ENCODE peak calls at places on chromosomes 12 and 14, in nine cellular contexts. X is cardiac muscle cell; Z is CD4-positive, alpha-beta T cell; O is endodermal cell; D is fibroblast of lung; L is mammary epithelial cell; V is uterus; M is left ventricle myocardium inferior; G is Peyer's patch. P is an unnamed sample. For H3K27me3, the result is how much of the 10 kb centered on the place peaks cover.

GRCh38 chr12:111976291-111976690 is 36.7 kb downstream of the TMEM116 start:
- DNase-seq in G (no peak), O (no peak), Z (no peak), X (no peak), L (peak), M (no peak), V (no peak), D (no peak), P (no peak)

GRCh38 chr12:97342130-97342529 is 120.5 kb upstream of the RMST start:
- DNase-seq in Z (no peak), D (no peak), M (no peak), V (no peak), O (no peak), X (no peak), G (no peak), L (no peak), P (no peak)

GRCh38 chr14:98957211-98958047 is 314.6 kb downstream of the BCL11B start:
- DNase-seq in L (peak), V (peak), X (peak), G (no peak), M (peak), Z (no peak), O (peak), D (peak), P (peak)

GRCh38 chr12:57833672-57834071 is 12.9 kb downstream of the CTDSP2 start:
- DNase-seq in M (no peak), O (no peak), X (no peak), L (no peak), D (no peak), Z (no peak), V (no peak), G (no peak), P (no peak)

GRCh38 chr12:19994970-19995369 is 373.4 kb upstream of the PDE3A start:
- DNase-seq in M (no peak), G (no peak), L (no peak), D (peak), Z (no peak), X (peak), V (no peak), O (no peak), P (no peak)

GRCh38 chr14:80304125-80304766 is 92.9 kb upstream of the DIO2 start:
- DNase-seq in O (no peak), X (peak), V (peak), L (peak), G (no peak), D (no peak), M (no peak), Z (no peak), P (no peak)

GRCh38 chr12:108643941-108644742 is 10.4 kb upstream of the SELPLG start:
- DNase-seq in O (peak), M (no peak), G (no peak), X (no peak), Z (no peak), V (peak), L (no peak), D (peak), P (peak)

GRCh38 chr14:61564623-61565091 is 130.7 kb upstream of the HIF1A start:
- DNase-seq in M (no peak), Z (no peak), G (no peak), D (peak), X (peak), L (peak), V (no peak), O (no peak), P (peak)

GRCh38 chr14:47300801-47301200 is 374.6 kb downstream of the MDGA2 start:
- DNase-seq in G (no peak), L (no peak), D (no peak), O (no peak), X (no peak), M (no peak), Z (no peak), V (no peak), P (no peak)

GRCh38 chr12:82708507-82708906 is 21.8 kb downstream of the TMTC2 start:
- DNase-seq in X (peak), Z (no peak), M (peak), G (no peak), D (peak), L (no peak), O (peak), V (peak), P (peak)

GRCh38 chr14:78700236-78700635 is 530.1 kb downstream of the NRXN3 start:
- DNase-seq in G (no peak), L (no peak), O (no peak), D (no peak), M (no peak), Z (no peak), X (no peak), V (no peak), P (no peak)

GRCh38 chr12:109053382-109054123 is 1.2 kb downstream of the USP30 start:
- DNase-seq in D (peak), X (peak), L (peak), O (no peak), M (no peak), V (no peak), G (no peak), Z (peak), P (peak)

GRCh38 chr12:101053203-101053602 is 156.8 kb downstream of the SLC5A8 start:
- DNase-seq in L (no peak), D (no peak), M (no peak), V (no peak), Z (no peak), G (no peak), O (no peak), X (no peak), P (no peak)

GRCh38 chr12:131102991-131103609 is 149.4 kb downstream of the ADGRD1 start:
- DNase-seq in X (no peak), L (no peak), M (no peak), O (peak), D (no peak), Z (no peak), G (peak), V (peak), P (peak)

GRCh38 chr12:3202734-3203446 is 125.7 kb downstream of the TSPAN9 start:
- DNase-seq in G (peak), V (peak), M (no peak), Z (peak), D (peak), L (peak), X (peak), O (peak), P (peak)

GRCh38 chr14:58465425-58465824 is 37.9 kb downstream of the KIAA0586 start:
- DNase-seq in G (no peak), M (no peak), Z (no peak), D (peak), L (peak), V (no peak), X (peak), O (no peak), P (no peak)

DNA sequence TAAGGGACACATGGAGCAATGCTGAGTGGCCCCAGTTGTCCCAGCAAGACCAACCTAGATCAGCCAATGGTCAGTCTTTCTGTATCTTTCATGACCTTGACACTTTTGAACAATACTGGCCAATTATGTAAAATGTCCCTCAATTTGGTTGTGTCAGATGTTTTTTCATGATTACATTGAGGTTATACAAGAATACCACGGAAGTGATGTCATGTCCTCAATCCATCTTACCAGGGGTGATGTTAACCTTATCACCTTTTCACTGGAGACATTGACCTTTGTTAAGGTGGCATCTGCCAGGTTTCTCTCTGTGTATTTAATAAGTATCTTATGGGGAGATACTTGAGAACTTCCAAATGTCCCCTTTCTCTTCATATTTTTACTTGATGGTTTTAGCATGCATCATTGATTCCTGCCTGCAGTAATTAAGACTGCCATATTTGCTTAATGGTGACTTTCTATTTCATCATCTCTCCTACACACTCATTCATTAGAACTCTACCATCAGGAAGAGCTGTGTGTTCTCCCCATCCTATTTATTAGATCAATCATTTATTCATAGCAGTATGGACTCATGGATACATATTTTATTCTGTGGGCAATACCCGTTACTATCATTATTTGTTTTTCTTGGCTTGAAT is 64.7 kb upstream of the RFLNA start:
- DNase-seq in D (no peak), Z (no peak), G (no peak), X (no peak), O (no peak), V (no peak), L (no peak), M (no peak), P (no peak)
- H3K27me3 ChIP-seq in D (under half), Z (under half), G (under half), X (under half), O (under half), V (under half), L (under half), M (under half), P (under half)

GRCh38 chr14:104820669-104821228 is 19.8 kb downstream of the ZBTB42 start:
- DNase-seq in D (peak), X (peak), O (peak), M (no peak), V (peak), G (peak), Z (no peak), L (peak), P (peak)

GRCh38 chr14:104818714-104819161 is 17.8 kb downstream of the ZBTB42 start:
- DNase-seq in L (no peak), D (no peak), G (no peak), O (peak), Z (no peak), X (no peak), M (no peak), V (peak), P (no peak)

GRCh38 chr14:104817930-104818713 is 17.2 kb downstream of the ZBTB42 start:
- DNase-seq in G (no peak), Z (no peak), O (peak), V (peak), M (no peak), D (no peak), X (no peak), L (no peak), P (peak)

GRCh38 chr14:104821229-104821945 is 20.5 kb downstream of the ZBTB42 start:
- DNase-seq in X (no peak), V (peak), Z (no peak), L (no peak), D (peak), M (no peak), O (no peak), G (no peak), P (peak)

DNA sequence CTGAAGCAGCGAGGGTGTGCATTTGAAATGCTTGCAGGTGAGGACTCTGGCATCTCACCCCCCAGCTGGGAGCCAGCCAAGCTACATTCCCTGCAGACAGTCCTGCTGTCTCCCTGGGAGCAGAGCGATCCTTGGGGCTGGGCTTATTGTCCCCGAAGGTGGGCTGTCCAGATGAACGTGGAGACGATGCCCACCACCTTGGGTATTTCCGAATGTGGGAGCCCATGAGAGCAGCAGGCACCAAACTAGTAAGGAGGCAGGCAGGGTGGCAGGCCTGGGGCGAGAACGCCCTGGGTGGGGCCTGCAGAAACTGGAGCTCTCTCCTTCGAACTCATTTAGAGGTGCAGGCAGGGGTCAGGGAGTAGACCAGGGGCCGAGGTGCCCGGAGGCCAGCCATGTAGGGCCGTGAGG is 18.5 kb downstream of the ZBTB42 start:
- DNase-seq in V (peak), M (no peak), D (no peak), O (peak), Z (no peak), X (no peak), L (no peak), G (no peak), P (peak)
- TF ChIP-seq CTCF in V (no peak), M (no peak), D (no peak), O (no peak), Z (no peak), X (no peak), L (no peak), G (no peak), P (no peak)

GRCh38 chr12:94172031-94172430 is 23.7 kb downstream of the PLXNC1 start:
- DNase-seq in X (peak), M (no peak), G (no peak), D (peak), V (no peak), L (no peak), Z (no peak), O (no peak), P (no peak)
- H3K27me3 ChIP-seq in X (under half), M (under half), G (under half), D (under half), V (under half), L (under half), Z (under half), O (under half), P (under half)

GRCh38 chr12:122126713-122127597 is 47.1 kb downstream of the IL31 start:
- DNase-seq in X (no peak), Z (no peak), V (no peak), O (peak), L (no peak), G (no peak), M (no peak), D (no peak), P (peak)
- TF ChIP-seq CTCF in X (no peak), Z (no peak), V (no peak), O (peak), L (peak), G (peak), M (peak), D (no peak), P (peak)

GRCh38 chr12:51954465-51955361 is 3.2 kb downstream of the ACVR1B start:
- DNase-seq in Z (no peak), X (peak), G (no peak), O (peak), V (no peak), D (peak), M (no peak), L (peak), P (no peak)

GRCh38 chr12:51951199-51951842 is at the start of gene ACVR1B:
- DNase-seq in Z (peak), V (peak), M (peak), O (peak), L (peak), D (peak), G (peak), X (peak), P (peak)

GRCh38 chr12:51953925-51954324 is 2.4 kb downstream of the ACVR1B start:
- DNase-seq in O (peak), D (no peak), Z (no peak), L (no peak), M (no peak), G (no peak), X (no peak), V (no peak), P (no peak)

GRCh38 chr12:51951843-51952722 is 584 bp downstream of the ACVR1B start:
- DNase-seq in D (no peak), V (peak), G (peak), M (no peak), X (no peak), O (peak), Z (peak), L (no peak), P (no peak)

DNA sequence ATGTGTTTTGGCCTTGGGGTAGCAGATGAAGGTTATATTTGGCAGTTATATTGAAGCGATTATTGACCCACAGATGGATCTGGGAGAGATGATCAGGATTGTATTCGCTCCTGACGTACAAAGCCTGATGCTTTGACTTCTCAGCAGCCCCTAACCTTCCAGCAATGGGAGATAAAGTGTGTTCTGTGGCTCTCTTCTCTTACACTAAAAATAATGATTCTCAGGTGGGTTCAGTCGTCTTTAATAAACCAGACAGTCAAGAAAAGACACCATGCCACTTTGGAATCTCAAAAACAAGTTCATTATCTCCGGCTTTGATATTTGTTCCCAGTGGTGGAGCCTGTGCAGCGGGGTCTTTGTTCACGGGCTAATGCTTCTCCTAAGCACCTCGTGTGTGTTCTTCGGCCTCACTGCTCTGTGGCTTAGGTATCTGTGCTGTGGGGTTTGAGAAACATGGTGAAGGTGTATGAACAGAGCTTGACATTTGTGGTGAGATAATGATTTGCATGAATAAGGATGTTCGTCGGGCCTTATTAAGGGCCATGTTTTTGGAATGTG is 1.6 kb downstream of the ACVR1B start:
- DNase-seq in L (no peak), O (peak), M (no peak), V (no peak), Z (no peak), X (no peak), D (no peak), G (no peak), P (no peak)
- H3K27me3 ChIP-seq in L (under half), O (under half), M (under half), V (under half), Z (under half), X (under half), D (under half), G (under half), P (under half)

GRCh38 chr14:94963051-94963450 is 193.1 kb upstream of the GSC start:
- DNase-seq in X (no peak), Z (no peak), O (no peak), G (no peak), V (no peak), M (no peak), L (no peak), D (no peak), P (no peak)

GRCh38 chr14:94965551-94966339 is 191.6 kb downstream of the DICER1 start:
- DNase-seq in D (no peak), X (no peak), O (no peak), Z (no peak), L (no peak), V (no peak), M (no peak), G (no peak), P (no peak)

GRCh38 chr14:94964181-94964580 is 193.1 kb downstream of the DICER1 start:
- DNase-seq in M (no peak), L (no peak), D (no peak), Z (no peak), V (no peak), X (no peak), G (no peak), O (no peak), P (no peak)

GRCh38 chr14:94964931-94965330 is 192.4 kb downstream of the DICER1 start:
- DNase-seq in L (no peak), O (no peak), Z (no peak), V (no peak), G (no peak), D (no peak), X (no peak), M (no peak), P (no peak)

GRCh38 chr14:94961761-94962575 is 192.1 kb upstream of the GSC start:
- DNase-seq in L (no peak), O (peak), Z (no peak), D (no peak), M (no peak), X (no peak), G (no peak), V (no peak), P (no peak)
- TF ChIP-seq CTCF in L (no peak), O (no peak), Z (no peak), D (no peak), M (no peak), X (no peak), G (no peak), V (no peak), P (no peak)

DNA sequence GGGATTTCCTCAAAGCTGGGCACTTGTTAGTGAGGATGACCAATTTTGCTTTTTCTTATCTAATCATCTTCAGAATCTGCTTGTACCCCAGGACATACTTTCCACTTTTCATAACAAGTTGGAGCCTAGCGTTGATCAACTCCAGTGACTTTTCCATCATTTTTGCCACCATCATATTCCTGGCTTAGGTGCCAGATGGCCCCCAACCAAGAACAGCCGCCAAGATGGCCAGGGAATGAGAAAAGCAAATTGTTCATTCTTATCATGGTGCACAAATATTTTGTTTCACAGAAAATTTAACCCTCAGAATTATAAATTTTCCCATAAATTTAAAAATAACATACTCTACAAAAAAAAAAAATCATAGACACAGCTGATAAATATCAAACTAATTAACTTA is 37.5 kb downstream of the SLC2A13 start:
- DNase-seq in O (no peak), Z (no peak), V (no peak), D (no peak), G (no peak), X (no peak), L (no peak), M (no peak), P (no peak)
- H3K27me3 ChIP-seq in O (under half), Z (under half), V (under half), D (under half), G (under half), X (under half), L (under half), M (under half), P (under half)

GRCh38 chr12:89827592-89827991 is 119.0 kb upstream of the ATP2B1 start:
- DNase-seq in X (no peak), Z (no peak), G (no peak), L (no peak), M (no peak), V (no peak), O (peak), D (no peak), P (no peak)

GRCh38 chr12:89825591-89826449 is 117.2 kb upstream of the ATP2B1 start:
- DNase-seq in O (no peak), M (no peak), L (no peak), D (peak), Z (no peak), V (no peak), G (no peak), X (peak), P (peak)

GRCh38 chr12:89828575-89828974 is 119.9 kb upstream of the ATP2B1 start:
- DNase-seq in D (no peak), O (no peak), Z (no peak), X (no peak), V (no peak), M (no peak), G (no peak), L (no peak), P (no peak)

GRCh38 chr12:89824822-89825221 is 116.2 kb upstream of the ATP2B1 start:
- DNase-seq in D (no peak), M (no peak), G (no peak), O (no peak), Z (no peak), V (no peak), L (no peak), X (no peak), P (no peak)

GRCh38 chr12:89826468-89826867 is 117.8 kb upstream of the ATP2B1 start:
- DNase-seq in M (no peak), V (no peak), G (no peak), X (no peak), L (no peak), Z (no peak), O (no peak), D (no peak), P (no peak)
- TF ChIP-seq CTCF in M (no peak), V (no peak), G (no peak), X (no peak), L (no peak), Z (no peak), O (no peak), D (no peak), P (no peak)

GRCh38 chr12:2035421-2036080 is 17.2 kb upstream of the CACNA1C start:
- DNase-seq in D (no peak), Z (no peak), V (no peak), O (no peak), L (no peak), M (no peak), X (no peak), G (no peak), P (no peak)
- H3K27me3 ChIP-seq in D (under half), Z (under half), V (under half), O (half or more), L (under half), M (under half), X (under half), G (under half), P (half or more)

GRCh38 chr12:54526800-54527630 is 22.4 kb upstream of the PDE1B start:
- DNase-seq in O (peak), V (no peak), M (peak), G (no peak), L (peak), X (peak), D (peak), Z (peak), P (no peak)
- TF ChIP-seq CTCF in O (peak), V (peak), M (peak), G (peak), L (peak), X (peak), D (peak), Z (peak), P (peak)

P was measured in osteoblast.